ENCODE peak calls at places on chromosomes 1 and 21, in five cellular contexts. T, V, Q, G and S are unnamed samples.

GRCh38 chr21:37914211-37914900 is 1.9 kb downstream of the KCNJ6 start:
- DNase-seq in T (peak), V (no peak), Q (peak), G (peak), S (peak)

GRCh38 chr1:168234846-168235547 is 9.2 kb downstream of the SFT2D2 start:
- DNase-seq in T (peak), V (peak), Q (peak), G (peak), S (peak)

GRCh38 chr1:54885863-54886723 is 902 bp downstream of the DHCR24 start:
- DNase-seq in T (peak), V (peak), Q (peak), G (no peak), S (no peak)

GRCh38 chr1:39648496-39648895 is 9.1 kb upstream of the HEYL start:
- DNase-seq in T (no peak), V (no peak), Q (no peak), G (no peak), S (no peak)

GRCh38 chr1:54246097-54246721 is 46.2 kb downstream of the MRPL37 start:
- DNase-seq in T (no peak), V (no peak), Q (no peak), G (no peak), S (no peak)

GRCh38 chr1:224922404-224923164 is 6.9 kb upstream of the DNAH14 start:
- DNase-seq in T (peak), V (no peak), Q (peak), G (peak), S (peak)

GRCh38 chr1:184866991-184867788 is 107.1 kb downstream of the NIBAN1 start:
- DNase-seq in T (peak), V (peak), Q (peak), G (no peak), S (no peak)

GRCh38 chr21:28590722-28591121 is 402.0 kb downstream of the LTN1 start:
- DNase-seq in T (no peak), V (no peak), Q (no peak), G (no peak), S (no peak)